ENCODE peak calls at places on chromosomes 6 and 20, in nine cellular contexts. One of them, this sample, is unnamed. For H3K9me3, the result is how much of the 10 kb centered on the place peaks cover.

GRCh38 chr6:145929037-145929633 is 35.0 kb downstream of the SHPRH start:
- DNase-seq in CD8-positive, alpha-beta T cell: no peak
- DNase-seq in CD4-positive, alpha-beta T cell: no peak
- DNase-seq in Peyer's patch: no peak
- DNase-seq in heart right ventricle: no peak
- DNase-seq in upper lobe of right lung: no peak
- DNase-seq in hepatocyte: peak
- DNase-seq in tibial nerve: peak
- DNase-seq in left lung: no peak
- DNase-seq in this sample: no peak

GRCh38 chr20:44402391-44403193 is 47.1 kb downstream of the HNF4A start:
- DNase-seq in CD8-positive, alpha-beta T cell: no peak
- DNase-seq in CD4-positive, alpha-beta T cell: no peak
- DNase-seq in Peyer's patch: no peak
- DNase-seq in heart right ventricle: no peak
- DNase-seq in upper lobe of right lung: no peak
- DNase-seq in hepatocyte: peak
- DNase-seq in tibial nerve: no peak
- DNase-seq in left lung: no peak
- DNase-seq in this sample: no peak

GRCh38 chr6:159633196-159633595 is 59.8 kb downstream of the SOD2 start:
- DNase-seq in CD8-positive, alpha-beta T cell: no peak
- DNase-seq in CD4-positive, alpha-beta T cell: no peak
- DNase-seq in Peyer's patch: no peak
- DNase-seq in heart right ventricle: no peak
- DNase-seq in upper lobe of right lung: no peak
- DNase-seq in hepatocyte: no peak
- DNase-seq in tibial nerve: no peak
- DNase-seq in left lung: no peak
- DNase-seq in this sample: peak

GRCh38 chr6:31659649-31660223 is 842 bp downstream of the C6orf47 start:
- DNase-seq in CD8-positive, alpha-beta T cell: no peak
- DNase-seq in CD4-positive, alpha-beta T cell: no peak
- DNase-seq in Peyer's patch: peak
- DNase-seq in heart right ventricle: no peak
- DNase-seq in upper lobe of right lung: no peak
- DNase-seq in hepatocyte: peak
- DNase-seq in tibial nerve: no peak
- DNase-seq in left lung: no peak
- DNase-seq in this sample: no peak

GRCh38 chr6:3427740-3428085 is 29.1 kb downstream of the SLC22A23 start:
- DNase-seq in CD8-positive, alpha-beta T cell: no peak
- DNase-seq in CD4-positive, alpha-beta T cell: no peak
- DNase-seq in Peyer's patch: peak
- DNase-seq in heart right ventricle: no peak
- DNase-seq in upper lobe of right lung: no peak
- DNase-seq in hepatocyte: no peak
- DNase-seq in tibial nerve: peak
- DNase-seq in left lung: no peak
- DNase-seq in this sample: no peak

GRCh38 chr6:37783831-37784584 is 35.5 kb upstream of the ZFAND3 start:
- DNase-seq in CD8-positive, alpha-beta T cell: no peak
- DNase-seq in CD4-positive, alpha-beta T cell: no peak
- DNase-seq in Peyer's patch: peak
- DNase-seq in heart right ventricle: no peak
- DNase-seq in upper lobe of right lung: peak
- DNase-seq in hepatocyte: peak
- DNase-seq in tibial nerve: peak
- DNase-seq in left lung: peak
- DNase-seq in this sample: no peak

GRCh38 chr6:146770965-146771735 is 172.4 kb downstream of the ADGB start:
- DNase-seq in CD8-positive, alpha-beta T cell: peak
- DNase-seq in CD4-positive, alpha-beta T cell: peak
- DNase-seq in Peyer's patch: peak
- DNase-seq in heart right ventricle: peak
- DNase-seq in upper lobe of right lung: peak
- DNase-seq in hepatocyte: no peak
- DNase-seq in tibial nerve: peak
- DNase-seq in left lung: peak
- DNase-seq in this sample: no peak

GRCh38 chr20:59831024-59831900 is 102.2 kb downstream of the SYCP2 start:
- DNase-seq in CD8-positive, alpha-beta T cell: no peak
- DNase-seq in CD4-positive, alpha-beta T cell: no peak
- DNase-seq in Peyer's patch: peak
- DNase-seq in heart right ventricle: no peak
- DNase-seq in upper lobe of right lung: no peak
- DNase-seq in hepatocyte: peak
- DNase-seq in tibial nerve: no peak
- DNase-seq in left lung: no peak
- DNase-seq in this sample: no peak

GRCh38 chr6:79071547-79071946 is 6.5 kb downstream of the PHIP start:
- DNase-seq in CD8-positive, alpha-beta T cell: no peak
- DNase-seq in CD4-positive, alpha-beta T cell: no peak
- DNase-seq in Peyer's patch: no peak
- DNase-seq in heart right ventricle: no peak
- DNase-seq in upper lobe of right lung: no peak
- DNase-seq in hepatocyte: no peak
- DNase-seq in tibial nerve: no peak
- DNase-seq in left lung: no peak
- DNase-seq in this sample: no peak

DNA sequence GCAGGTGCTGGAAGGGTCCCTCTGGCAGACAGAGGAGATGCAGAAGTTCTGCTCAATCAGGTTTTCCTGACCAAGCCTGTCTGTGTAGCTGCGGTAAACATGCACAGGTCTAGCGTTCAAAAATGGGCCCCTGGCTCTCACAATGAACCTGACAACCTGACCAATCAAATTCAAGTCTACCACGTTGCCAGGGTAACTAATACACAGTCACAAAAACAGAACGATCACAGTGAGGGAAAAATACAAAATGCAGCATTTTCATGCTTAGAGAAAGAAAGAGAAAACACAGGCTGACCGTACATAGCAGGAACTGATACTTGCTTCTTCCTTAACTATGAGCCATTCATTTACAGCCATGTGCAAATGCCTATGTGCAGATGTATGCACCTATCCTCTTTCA is 353.1 kb upstream of the TSHZ2 start:
- DNase-seq in CD8-positive, alpha-beta T cell: no peak
- DNase-seq in CD4-positive, alpha-beta T cell: no peak
- DNase-seq in Peyer's patch: no peak
- DNase-seq in heart right ventricle: no peak
- DNase-seq in upper lobe of right lung: no peak
- DNase-seq in hepatocyte: peak
- DNase-seq in tibial nerve: no peak
- DNase-seq in left lung: no peak
- DNase-seq in this sample: no peak
- H3K9me3 ChIP-seq in CD8-positive, alpha-beta T cell: under half
- H3K9me3 ChIP-seq in CD4-positive, alpha-beta T cell: under half
- H3K9me3 ChIP-seq in Peyer's patch: under half
- H3K9me3 ChIP-seq in heart right ventricle: under half
- H3K9me3 ChIP-seq in upper lobe of right lung: under half
- H3K9me3 ChIP-seq in hepatocyte: under half
- H3K9me3 ChIP-seq in tibial nerve: under half
- H3K9me3 ChIP-seq in left lung: under half
- H3K9me3 ChIP-seq in this sample: under half

GRCh38 chr6:128519132-128519930 is 1.1 kb downstream of the PTPRK start:
- DNase-seq in CD8-positive, alpha-beta T cell: peak
- DNase-seq in CD4-positive, alpha-beta T cell: peak
- DNase-seq in Peyer's patch: peak
- DNase-seq in heart right ventricle: peak
- DNase-seq in upper lobe of right lung: peak
- DNase-seq in hepatocyte: peak
- DNase-seq in tibial nerve: no peak
- DNase-seq in left lung: peak
- DNase-seq in this sample: peak
- TF ChIP-seq CTCF in CD8-positive, alpha-beta T cell: no peak
- TF ChIP-seq CTCF in CD4-positive, alpha-beta T cell: no peak
- TF ChIP-seq CTCF in Peyer's patch: no peak
- TF ChIP-seq CTCF in heart right ventricle: no peak
- TF ChIP-seq CTCF in upper lobe of right lung: no peak
- TF ChIP-seq CTCF in hepatocyte: peak
- TF ChIP-seq CTCF in tibial nerve: no peak
- TF ChIP-seq CTCF in left lung: no peak
- TF ChIP-seq CTCF in this sample: peak

DNA sequence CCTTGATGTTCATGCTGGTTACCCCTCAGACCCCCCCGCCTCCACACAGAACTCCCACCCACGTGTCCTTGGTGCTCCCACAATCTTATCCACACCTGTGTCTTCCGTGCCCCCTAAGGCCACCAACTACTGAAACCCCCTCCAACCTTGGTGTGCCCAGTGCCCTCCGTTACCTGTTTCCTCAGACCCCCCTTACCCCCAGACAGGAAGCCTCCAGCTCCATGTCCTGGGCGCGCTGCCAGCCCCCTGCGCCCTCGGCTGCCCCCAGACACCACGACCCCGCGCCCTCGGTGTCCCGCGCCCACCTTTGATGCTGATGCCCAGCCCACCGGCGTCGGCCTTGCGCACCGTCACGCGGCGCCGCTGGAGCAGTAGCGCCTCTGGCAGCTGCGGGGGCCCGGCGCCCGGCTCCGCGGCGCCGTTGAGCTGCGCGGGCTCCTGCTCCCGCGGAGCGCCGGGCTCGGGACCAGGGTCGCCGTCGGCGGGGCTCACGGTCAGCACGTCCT is 504 bp downstream of the SNTA1 start:
- DNase-seq in CD8-positive, alpha-beta T cell: peak
- DNase-seq in CD4-positive, alpha-beta T cell: no peak
- DNase-seq in Peyer's patch: no peak
- DNase-seq in heart right ventricle: no peak
- DNase-seq in upper lobe of right lung: peak
- DNase-seq in hepatocyte: peak
- DNase-seq in tibial nerve: no peak
- DNase-seq in left lung: no peak
- DNase-seq in this sample: no peak
- H3K27ac ChIP-seq in CD8-positive, alpha-beta T cell: no peak
- H3K27ac ChIP-seq in CD4-positive, alpha-beta T cell: no peak
- H3K27ac ChIP-seq in Peyer's patch: peak
- H3K27ac ChIP-seq in heart right ventricle: peak
- H3K27ac ChIP-seq in upper lobe of right lung: no peak
- H3K27ac ChIP-seq in hepatocyte: peak
- H3K27ac ChIP-seq in tibial nerve: peak
- H3K27ac ChIP-seq in left lung: no peak
- H3K27ac ChIP-seq in this sample: no peak

DNA sequence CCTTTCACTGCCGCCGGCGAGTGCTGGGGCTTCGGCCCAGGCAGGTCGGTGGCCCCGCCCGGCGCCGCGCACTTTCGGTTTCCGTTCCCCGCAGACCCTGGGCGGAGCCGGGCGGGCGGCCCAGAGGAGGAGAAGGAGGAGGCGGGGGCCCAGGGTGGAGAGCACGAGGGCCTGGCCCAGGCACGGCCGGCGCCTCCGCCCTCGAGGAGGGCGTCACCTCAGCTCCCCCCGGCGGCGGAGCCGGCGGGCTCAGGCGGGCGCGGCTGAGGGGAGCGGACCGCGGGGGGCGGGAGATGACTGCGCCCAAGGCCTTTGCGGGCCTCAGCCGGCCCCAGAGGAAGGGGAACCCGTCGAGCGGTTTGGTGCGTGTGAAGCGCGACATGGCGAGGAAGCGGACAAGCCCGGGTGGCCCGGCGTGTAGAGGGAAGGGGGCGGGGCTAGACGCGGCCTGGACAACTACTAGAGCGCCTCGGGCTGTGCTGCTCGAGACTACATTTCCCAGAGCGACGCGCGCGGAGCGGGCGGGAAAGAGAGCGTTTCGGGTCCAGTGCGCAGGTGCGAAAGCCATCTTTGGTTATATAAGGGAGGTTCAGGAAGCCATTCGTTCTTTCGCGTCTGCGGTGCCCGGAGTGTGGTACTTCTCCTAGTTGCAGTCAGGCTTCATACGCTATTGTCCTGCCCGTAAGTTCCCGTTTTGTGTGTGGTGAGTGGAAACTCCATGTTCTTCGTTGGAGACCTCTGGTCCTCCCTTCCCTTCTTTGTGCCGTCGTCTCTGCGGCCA is at the start of gene ZNFX1:
- DNase-seq in CD8-positive, alpha-beta T cell: peak
- DNase-seq in CD4-positive, alpha-beta T cell: peak
- DNase-seq in Peyer's patch: peak
- DNase-seq in heart right ventricle: peak
- DNase-seq in upper lobe of right lung: peak
- DNase-seq in hepatocyte: peak
- DNase-seq in tibial nerve: peak
- DNase-seq in left lung: peak
- DNase-seq in this sample: peak
- H3K9me3 ChIP-seq in CD8-positive, alpha-beta T cell: under half
- H3K9me3 ChIP-seq in CD4-positive, alpha-beta T cell: under half
- H3K9me3 ChIP-seq in Peyer's patch: under half
- H3K9me3 ChIP-seq in heart right ventricle: under half
- H3K9me3 ChIP-seq in upper lobe of right lung: under half
- H3K9me3 ChIP-seq in hepatocyte: under half
- H3K9me3 ChIP-seq in tibial nerve: under half
- H3K9me3 ChIP-seq in left lung: under half
- H3K9me3 ChIP-seq in this sample: under half